ENCODE peak calls at places on chromosomes 3 and 15, in four cellular contexts. E is GM12878, G is HepG2, Q is SK-N-SH. Y is an unnamed sample.
A peak's percentile ranks its signal among the peaks of the same experiment; 100 is the strongest.

GRCh38 chr3:139107424-139108252 is 62.9 kb upstream of the PRR23C start:
- DNase-seq in E (no peak), G (no peak), Q (no peak), Y (no peak)

GRCh38 chr3:145798005-145798404 is 363.0 kb downstream of the PLOD2 start:
- DNase-seq in E (no peak), G (no peak), Q (no peak), Y (no peak)

GRCh38 chr3:45654344-45654934 is 34.8 kb upstream of the SACM1L start:
- DNase-seq in E (no peak), G (no peak), Q (no peak), Y (no peak)

GRCh38 chr15:28873585-28874139 is 12.1 kb upstream of the APBA2 start:
- DNase-seq in E (no peak), G (no peak), Q (peak; percentile 51), Y (no peak)

GRCh38 chr3:195226900-195227447 is 44.0 kb downstream of the XXYLT1 start:
- DNase-seq in E (no peak), G (peak; percentile 22), Q (no peak), Y (no peak)

GRCh38 chr3:88678747-88679146 is 428.7 kb upstream of the EPHA3 start:
- DNase-seq in E (no peak), G (no peak), Q (no peak), Y (peak; percentile 1)

GRCh38 chr3:196202516-196202970 is 8.7 kb downstream of the ZDHHC19 start:
- DNase-seq in E (no peak), G (peak; percentile 46), Q (no peak), Y (no peak)

GRCh38 chr3:120145498-120146285 is 51.4 kb upstream of the GSK3B start:
- DNase-seq in E (no peak), G (no peak), Q (no peak), Y (no peak)

GRCh38 chr15:101625980-101626379 is 26.2 kb downstream of the TM2D3 start:
- DNase-seq in E (no peak), G (no peak), Q (no peak), Y (no peak)

GRCh38 chr3:158522737-158523136 is 48.3 kb upstream of the MLF1 start:
- DNase-seq in E (no peak), G (no peak), Q (no peak), Y (no peak)

GRCh38 chr3:149663966-149664365 is 6.1 kb upstream of the WWTR1 start:
- DNase-seq in E (no peak), G (no peak), Q (no peak), Y (no peak)

GRCh38 chr15:28930476-28931291 is 44.9 kb downstream of the APBA2 start:
- DNase-seq in E (no peak), G (no peak), Q (no peak), Y (no peak)

GRCh38 chr3:38960953-38961622 is 90.7 kb downstream of the SCN11A start:
- DNase-seq in E (peak; percentile 8), G (peak; percentile 25), Q (peak; percentile 56), Y (peak; percentile 39)

GRCh38 chr15:35725353-35725752 is 179.4 kb upstream of the DPH6 start:
- DNase-seq in E (no peak), G (no peak), Q (no peak), Y (no peak)

GRCh38 chr3:13524979-13525669 is 23.8 kb upstream of the FBLN2 start:
- DNase-seq in E (no peak), G (no peak), Q (no peak), Y (no peak)

GRCh38 chr3:101381809-101382208 is 61.4 kb upstream of the IMPG2 start:
- DNase-seq in E (no peak), G (peak; percentile 23), Q (peak; percentile 25), Y (no peak)

GRCh38 chr15:67832031-67832551 is 6.8 kb downstream of the SKOR1 start:
- DNase-seq in E (no peak), G (no peak), Q (peak; percentile 60), Y (peak; percentile 57)

GRCh38 chr15:78695849-78696248 is 54.8 kb upstream of the CHRNB4 start:
- DNase-seq in E (no peak), G (no peak), Q (no peak), Y (no peak)

GRCh38 chr3:15659254-15659975 is 57.9 kb downstream of the BTD start:
- DNase-seq in E (no peak), G (no peak), Q (no peak), Y (no peak)

GRCh38 chr15:93321881-93322282 is 232.9 kb upstream of the RGMA start:
- DNase-seq in E (no peak), G (peak; percentile 78), Q (no peak), Y (no peak)

GRCh38 chr3:154956815-154957214 is 123.3 kb upstream of the MME start:
- DNase-seq in E (no peak), G (no peak), Q (no peak), Y (no peak)

GRCh38 chr15:88624156-88624970 is 3.2 kb downstream of the AEN start:
- DNase-seq in E (no peak), G (peak; percentile 58), Q (peak; percentile 56), Y (no peak)
- TF ChIP-seq TCF12 in E (no peak), G (no peak), Q (no peak), Y (no peak)

GRCh38 chr3:128805771-128806170 is 73.6 kb upstream of the ACAD9 start:
- DNase-seq in E (no peak), G (no peak), Q (no peak), Y (no peak)
- TF ChIP-seq TCF12 in E (no peak), G (no peak), Q (no peak), Y (no peak)

GRCh38 chr3:124268355-124268754 is 276.4 kb upstream of the ROPN1 start:
- DNase-seq in E (no peak), G (no peak), Q (no peak), Y (no peak)

GRCh38 chr3:124267406-124267805 is 275.5 kb upstream of the ROPN1 start:
- DNase-seq in E (no peak), G (no peak), Q (no peak), Y (no peak)

GRCh38 chr3:124263168-124263567 is 271.2 kb upstream of the ROPN1 start:
- DNase-seq in E (no peak), G (no peak), Q (no peak), Y (no peak)

GRCh38 chr3:124269619-124270018 is 277.7 kb upstream of the ROPN1 start:
- DNase-seq in E (no peak), G (no peak), Q (no peak), Y (no peak)

GRCh38 chr3:124266517-124266916 is 274.6 kb upstream of the ROPN1 start:
- DNase-seq in E (no peak), G (no peak), Q (peak; percentile 69), Y (no peak)
- TF ChIP-seq TCF12 in E (no peak), G (no peak), Q (no peak), Y (no peak)

DNA sequence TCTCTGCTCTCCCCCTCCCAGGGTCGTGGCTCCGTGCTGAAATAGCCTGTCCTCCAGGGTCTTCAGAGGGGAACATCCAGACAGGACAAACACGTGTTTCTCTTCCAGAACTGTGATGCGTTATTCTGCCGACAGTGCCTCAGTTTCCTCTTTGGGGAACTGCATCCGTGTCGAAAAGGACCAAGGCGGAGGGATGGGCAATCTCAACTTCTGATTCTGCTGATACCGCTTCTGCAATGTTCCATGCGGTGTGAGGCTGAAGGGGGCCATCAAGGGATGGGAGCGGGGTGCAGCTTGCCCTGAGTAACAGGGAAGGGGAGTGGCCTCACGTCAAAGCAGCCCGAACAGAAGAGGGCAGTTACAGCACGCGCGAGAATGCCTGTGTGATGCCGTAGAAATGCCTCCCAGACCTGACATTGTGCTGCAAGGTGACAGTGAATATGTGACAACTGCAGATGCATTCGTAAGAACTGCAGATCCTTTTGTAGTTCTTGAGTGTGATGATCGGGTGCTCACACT is 275.7 kb downstream of the SHQ1 start:
- DNase-seq in E (no peak), G (no peak), Q (no peak), Y (no peak)
- TF ChIP-seq TCF12 in E (no peak), G (no peak), Q (no peak), Y (no peak)

GRCh38 chr3:115857518-115858136 is 234.3 kb downstream of the GAP43 start:
- DNase-seq in E (no peak), G (no peak), Q (no peak), Y (no peak)
- TF ChIP-seq TCF12 in E (no peak), G (no peak), Q (no peak), Y (no peak)

GRCh38 chr15:64232400-64232799 is 69.6 kb upstream of the PPIB start:
- DNase-seq in E (no peak), G (peak; percentile 10), Q (no peak), Y (no peak)
- TF ChIP-seq TCF12 in E (no peak), G (no peak), Q (peak; percentile 100), Y (no peak)

DNA sequence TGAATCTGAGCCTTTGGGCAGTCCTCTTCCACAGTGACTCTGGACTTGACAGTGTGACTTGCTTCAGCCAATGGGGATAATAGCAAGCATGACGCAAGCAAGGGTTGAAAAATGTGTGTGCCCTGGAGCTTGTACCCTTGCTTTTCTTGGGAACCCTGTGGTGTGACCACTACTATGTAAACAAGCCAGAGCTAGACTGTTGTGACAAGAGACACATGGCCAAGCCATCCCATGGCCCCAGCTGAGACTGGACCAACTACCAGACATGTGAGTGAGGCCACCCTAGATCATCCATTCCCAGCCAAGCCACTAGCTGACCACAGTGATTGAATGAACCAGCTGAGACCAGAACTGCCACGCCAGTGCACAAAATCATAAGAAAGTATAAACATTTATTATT is 11.8 kb downstream of the MYO1E start:
- DNase-seq in E (no peak), G (peak; percentile 39), Q (no peak), Y (no peak)
- TF ChIP-seq TCF12 in E (no peak), G (no peak), Q (no peak), Y (no peak)

DNA sequence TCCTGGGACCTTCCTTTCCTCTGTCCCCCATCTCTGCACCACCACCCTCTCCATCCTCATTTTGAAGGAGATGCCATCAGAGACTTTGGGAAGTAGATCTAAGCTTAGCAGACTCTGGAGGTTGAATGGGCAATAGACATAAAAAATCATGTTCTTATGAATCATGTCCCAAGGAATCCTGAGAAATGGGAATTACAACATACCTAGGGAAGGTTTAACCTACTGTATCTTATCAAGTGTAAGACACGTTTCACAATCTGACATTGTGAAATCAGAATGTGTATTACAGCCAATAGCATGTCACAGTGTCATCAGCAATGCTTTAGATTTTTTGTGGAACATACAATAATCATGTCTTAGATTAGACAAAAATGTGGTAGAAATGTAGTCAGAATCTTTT is 332.3 kb upstream of the TLE3 start:
- DNase-seq in E (no peak), G (no peak), Q (no peak), Y (no peak)
- TF ChIP-seq TCF12 in E (no peak), G (no peak), Q (no peak), Y (no peak)

GRCh38 chr15:73951591-73951990 is 25.3 kb downstream of the LOXL1 start:
- DNase-seq in E (no peak), G (no peak), Q (peak; percentile 54), Y (no peak)

GRCh38 chr15:73952171-73952912 is 26.1 kb downstream of the LOXL1 start:
- DNase-seq in E (no peak), G (no peak), Q (peak; percentile 32), Y (peak; percentile 55)

GRCh38 chr15:73954188-73955145 is 28.2 kb downstream of the LOXL1 start:
- DNase-seq in E (no peak), G (no peak), Q (no peak), Y (no peak)

GRCh38 chr15:73951044-73951561 is 24.8 kb downstream of the LOXL1 start:
- DNase-seq in E (no peak), G (peak; percentile 83), Q (peak; percentile 96), Y (peak; percentile 89)

GRCh38 chr15:73952913-73953750 is 26.9 kb downstream of the LOXL1 start:
- DNase-seq in E (no peak), G (no peak), Q (peak; percentile 13), Y (no peak)
- TF ChIP-seq TCF12 in E (no peak), G (no peak), Q (no peak), Y (no peak)